ENCODE peak calls at places on chromosomes 1 and 21, in nine cellular contexts. R is uterus, I is K562, P is IMR-90, Q is upper lobe of left lung, T is adrenal gland, A is transverse colon, G is tibial nerve, K is thyroid gland. E is an unnamed sample.

GRCh38 chr1:165539306-165539705 is 4.5 kb upstream of the LRRC52 start:
- DNase-seq in K (no peak), A (no peak), R (no peak), G (no peak), I (no peak), Q (no peak), P (no peak), T (no peak), E (no peak)

GRCh38 chr1:175138579-175138978 is 54.0 kb downstream of the KIAA0040 start:
- DNase-seq in G (no peak), P (no peak), A (no peak), R (no peak), K (no peak), I (no peak), T (no peak), Q (no peak), E (no peak)

GRCh38 chr1:117702654-117703053 is 96.8 kb downstream of the TENT5C start:
- DNase-seq in I (no peak), P (no peak), Q (no peak), K (no peak), G (no peak), T (no peak), A (no peak), R (no peak), E (no peak)

GRCh38 chr1:21240706-21241105 is 49.6 kb downstream of the ECE1 start:
- DNase-seq in I (no peak), K (no peak), P (no peak), Q (no peak), G (no peak), R (no peak), T (no peak), A (no peak), E (no peak)

GRCh38 chr1:150555971-150556865 is 7.0 kb downstream of the ADAMTSL4 start:
- DNase-seq in K (no peak), I (no peak), G (no peak), P (no peak), T (no peak), A (peak; percentile 9), Q (no peak), R (no peak), E (no peak)

GRCh38 chr1:28577052-28577678 is 14.9 kb upstream of the RAB42 start:
- DNase-seq in P (no peak), K (no peak), Q (no peak), I (no peak), A (no peak), G (no peak), R (no peak), T (no peak), E (no peak)

GRCh38 chr1:198199105-198199504 is 42.3 kb downstream of the NEK7 start:
- DNase-seq in I (no peak), A (no peak), G (no peak), R (no peak), T (no peak), K (no peak), Q (no peak), P (no peak), E (no peak)

GRCh38 chr21:42847051-42847707 is 32.2 kb downstream of the WDR4 start:
- DNase-seq in I (no peak), T (peak; percentile 7), K (no peak), Q (no peak), P (no peak), R (no peak), G (no peak), A (no peak), E (no peak)

GRCh38 chr1:95006681-95007080 is 66.1 kb downstream of the ALG14 start:
- DNase-seq in A (no peak), R (no peak), G (no peak), I (no peak), P (peak; percentile 74), K (no peak), T (no peak), Q (no peak), E (no peak)

GRCh38 chr21:39675595-39675994 is 62.9 kb downstream of the B3GALT5 start:
- DNase-seq in A (no peak), T (no peak), R (no peak), G (no peak), I (no peak), K (no peak), P (no peak), Q (no peak), E (no peak)

GRCh38 chr1:16122916-16123315 is 33.0 kb downstream of the EPHA2 start:
- DNase-seq in T (no peak), P (peak; percentile 86), I (no peak), Q (peak; percentile 88), A (no peak), K (no peak), G (no peak), R (peak; percentile 72), E (peak; percentile 69)

GRCh38 chr1:228000836-228001563 is 5.8 kb upstream of the WNT3A start:
- DNase-seq in T (peak; percentile 10), A (no peak), I (no peak), K (no peak), P (no peak), G (no peak), R (no peak), Q (no peak), E (peak; percentile 33)

GRCh38 chr1:39369568-39369967 is 121.9 kb upstream of the BMP8A start:
- DNase-seq in T (no peak), P (no peak), Q (no peak), R (no peak), I (no peak), G (no peak), K (no peak), A (no peak), E (no peak)

GRCh38 chr1:62327360-62328051 is 8.3 kb upstream of the KANK4 start:
- DNase-seq in A (no peak), R (no peak), G (no peak), T (no peak), K (no peak), P (no peak), Q (no peak), I (no peak), E (no peak)

GRCh38 chr1:29698626-29699025 is 462.3 kb downstream of the PTPRU start:
- DNase-seq in Q (no peak), G (no peak), I (no peak), P (no peak), T (no peak), R (no peak), A (no peak), K (no peak), E (no peak)

DNA sequence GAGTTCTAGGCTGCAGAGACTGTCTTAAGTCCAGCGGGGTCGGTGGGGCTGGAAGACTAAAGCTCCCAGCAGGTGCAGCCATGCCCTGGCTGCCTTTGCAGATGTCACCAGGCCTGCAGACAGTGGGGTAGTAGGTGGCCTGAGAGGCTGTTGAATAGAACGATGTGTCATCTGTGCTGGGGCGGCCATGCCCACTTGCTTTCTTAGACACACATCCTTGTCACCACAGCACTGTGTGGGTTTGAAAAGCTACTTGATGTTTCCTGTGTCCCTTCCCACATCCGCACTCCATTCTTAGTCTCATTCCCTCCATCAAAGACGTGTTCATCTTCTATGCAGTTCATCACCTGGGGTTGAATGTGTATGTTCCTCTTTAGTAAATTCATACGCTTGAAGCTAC is 184.5 kb upstream of the TMEM51 start:
- DNase-seq in R (no peak), K (no peak), A (no peak), T (no peak), P (no peak), Q (no peak), I (no peak), G (no peak), E (no peak)
- H3K27ac ChIP-seq in R (peak overlapping the region; percentile 39), K (peak overlapping the region; percentile 48), A (no peak overlapping the region), T (peak overlapping the region; percentile 80), P (peak overlapping the region; percentile 86), Q (peak overlapping the region; percentile 59), I (no peak overlapping the region), G (peak overlapping the region; percentile 78), E (peak overlapping the region; percentile 94)

GRCh38 chr1:154808261-154808908 is 61.7 kb downstream of the KCNN3 start:
- DNase-seq in A (no peak), G (no peak), Q (no peak), T (no peak), P (no peak), K (no peak), I (no peak), R (no peak), E (no peak)

GRCh38 chr1:154806333-154806732 is 63.7 kb downstream of the KCNN3 start:
- DNase-seq in K (no peak), P (no peak), I (no peak), Q (no peak), T (no peak), A (no peak), G (no peak), R (no peak), E (no peak)

GRCh38 chr1:154809436-154810413 is 60.4 kb downstream of the KCNN3 start:
- DNase-seq in T (no peak), R (peak; percentile 65), Q (no peak), K (no peak), I (no peak), A (no peak), P (peak; percentile 12), G (no peak), E (no peak)

GRCh38 chr1:154808909-154809262 is 61.2 kb downstream of the KCNN3 start:
- DNase-seq in I (no peak), A (peak; percentile 33), Q (no peak), R (no peak), P (peak; percentile 1), K (peak; percentile 65), G (no peak), T (no peak), E (no peak)

GRCh38 chr1:154807048-154807591 is 63.0 kb downstream of the KCNN3 start:
- DNase-seq in A (peak; percentile 30), I (no peak), T (no peak), G (no peak), Q (no peak), R (no peak), P (no peak), K (no peak), E (no peak)
- H3K27me3 ChIP-seq in A (peaks cover 42% of the 10 kb centered on the region), I (peaks cover 84% of the 10 kb centered on the region), T (no peaks in the 10 kb centered on the region), G (no peaks in the 10 kb centered on the region), Q (no peaks in the 10 kb centered on the region), R (no peaks in the 10 kb centered on the region), P (peaks cover 90% of the 10 kb centered on the region), K (no peaks in the 10 kb centered on the region), E (no peaks in the 10 kb centered on the region)

GRCh38 chr1:151839457-151840409 is at the start of gene C2CD4D:
- DNase-seq in A (peak; percentile 87), P (no peak), I (peak; percentile 31), R (no peak), Q (peak; percentile 73), G (peak; percentile 38), K (peak; percentile 82), T (no peak), E (peak; percentile 88)
- TF ChIP-seq POLR2A in A (peak; percentile 94), P (no peak), I (no peak), R (no peak), Q (no peak), G (no peak), K (peak; percentile 82), T (no peak), E (peak; percentile 56)

GRCh38 chr1:25731626-25732370 is 68.2 kb upstream of the SELENON start:
- DNase-seq in P (no peak), K (no peak), R (no peak), I (no peak), T (no peak), G (no peak), A (no peak), Q (no peak), E (no peak)
- H3K27ac ChIP-seq in P (no peak overlapping the region), K (peak overlapping the region; percentile 92), R (no peak overlapping the region), I (no peak overlapping the region), T (no peak overlapping the region), G (no peak overlapping the region), A (no peak overlapping the region), Q (no peak overlapping the region), E (no peak overlapping the region)

E was measured in breast epithelium.